ENCODE peak calls at places on chromosomes 12 and 14, in seven cellular contexts. M, R, E, Q, J, O and H are unnamed samples.

GRCh38 chr14:85531594-85532391 is 1.8 kb downstream of the FLRT2 start:
- DNase-seq in M (no peak), Q (peak; percentile 81), J (peak; percentile 83), E (no peak), R (peak; percentile 44), O (peak; percentile 80), H (no peak)

GRCh38 chr14:93274055-93274806 is 58.6 kb downstream of the BTBD7 start:
- DNase-seq in M (no peak), R (no peak), O (no peak), E (no peak), Q (no peak), J (no peak), H (no peak)

GRCh38 chr14:89406941-89407340 is 10.1 kb downstream of the FOXN3 start:
- DNase-seq in Q (no peak), J (no peak), E (no peak), R (no peak), M (no peak), O (no peak), H (no peak)

GRCh38 chr14:61927521-61927920 is 165.3 kb downstream of the SNAPC1 start:
- DNase-seq in Q (no peak), M (no peak), J (no peak), R (no peak), E (no peak), O (peak; percentile 81), H (no peak)

GRCh38 chr12:48615681-48616080 is 45.8 kb upstream of the LALBA start:
- DNase-seq in M (no peak), E (no peak), O (no peak), R (no peak), J (no peak), Q (no peak), H (no peak)

GRCh38 chr12:52398176-52398575 is 8.0 kb downstream of the KRT82 start:
- DNase-seq in J (peak; percentile 12), R (no peak), E (no peak), M (no peak), O (no peak), Q (no peak), H (no peak)

GRCh38 chr14:72892879-72893635 is 844 bp downstream of the DPF3 start:
- DNase-seq in R (peak; percentile 56), O (no peak), J (no peak), E (peak; percentile 30), Q (peak; percentile 45), M (peak; percentile 27), H (peak; percentile 31)

GRCh38 chr14:20630340-20631022 is 11.0 kb downstream of the OR6S1 start:
- DNase-seq in M (no peak), Q (no peak), J (no peak), R (peak; percentile 72), E (peak; percentile 59), O (peak; percentile 58), H (no peak)

GRCh38 chr12:51224625-51225024 is 6.8 kb upstream of the POU6F1 start:
- DNase-seq in E (no peak), Q (no peak), M (no peak), R (no peak), J (no peak), O (no peak), H (no peak)

GRCh38 chr12:50243507-50243906 is 39.8 kb downstream of the LIMA1 start:
- DNase-seq in R (no peak), E (no peak), M (no peak), J (no peak), O (no peak), Q (no peak), H (no peak)

GRCh38 chr12:17588968-17589367 is 501.0 kb downstream of the RERGL start:
- DNase-seq in O (no peak), J (no peak), R (no peak), Q (peak; percentile 74), M (no peak), E (no peak), H (no peak)

GRCh38 chr14:72796935-72797334 is 97.0 kb downstream of the DPF3 start:
- DNase-seq in Q (no peak), O (no peak), R (no peak), J (no peak), E (no peak), M (no peak), H (no peak)

GRCh38 chr12:118103231-118103600 is 595 bp downstream of the VSIG10 start:
- DNase-seq in J (peak; percentile 66), Q (peak; percentile 43), E (peak; percentile 8), M (peak; percentile 8), O (peak; percentile 7), R (peak; percentile 50), H (peak; percentile 68)

GRCh38 chr12:11650697-11651281 is 1.3 kb downstream of the ETV6 start:
- DNase-seq in E (peak; percentile 22), R (peak; percentile 49), J (no peak), O (peak; percentile 37), Q (peak; percentile 36), M (no peak), H (no peak)

GRCh38 chr14:30573203-30573814 is 14.4 kb downstream of the G2E3 start:
- DNase-seq in Q (no peak), J (no peak), E (no peak), M (no peak), O (peak; percentile 70), R (no peak), H (no peak)

GRCh38 chr14:100660498-100661339 is 66.0 kb upstream of the DLK1 start:
- DNase-seq in O (peak; percentile 86), R (no peak), M (no peak), J (no peak), E (no peak), Q (peak; percentile 61), H (no peak)

GRCh38 chr12:26704684-26705475 is 128.1 kb downstream of the ITPR2 start:
- DNase-seq in R (no peak), M (no peak), J (no peak), O (peak; percentile 47), Q (peak; percentile 21), E (no peak), H (no peak)

GRCh38 chr12:55729592-55730446 is 1.0 kb upstream of the CD63 start:
- DNase-seq in E (peak; percentile 30), O (peak; percentile 94), M (peak; percentile 43), R (peak; percentile 95), Q (peak; percentile 97), J (peak; percentile 97), H (peak; percentile 88)

GRCh38 chr12:15830538-15830937 is 41.4 kb upstream of the EPS8 start:
- DNase-seq in Q (no peak), M (no peak), J (no peak), O (peak; percentile 82), R (no peak), E (no peak), H (no peak)

DNA sequence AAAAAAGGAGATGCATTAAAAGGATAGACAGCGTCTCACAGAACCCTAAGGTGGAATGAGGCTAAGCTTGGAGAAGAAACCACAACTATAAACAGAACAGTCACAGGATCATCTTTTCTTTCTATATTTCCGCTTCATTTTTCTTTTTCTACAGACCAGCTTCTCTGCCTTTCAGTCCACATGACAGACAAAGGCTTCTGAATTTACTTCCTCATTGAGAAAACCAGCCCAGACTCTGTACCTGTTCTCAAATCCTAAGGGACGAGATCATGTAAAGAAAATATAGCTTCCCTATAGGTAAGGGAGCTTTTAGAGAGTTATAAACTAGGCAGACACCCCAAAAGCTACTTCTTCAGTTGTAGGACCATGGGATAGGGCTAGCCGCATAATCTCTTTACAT is 17.4 kb downstream of the SGPP1 start:
- DNase-seq in E (no peak), M (no peak), Q (no peak), R (no peak), J (no peak), O (peak; percentile 6), H (no peak)
- H3K27ac ChIP-seq in E (peak overlapping the region; percentile 22), M (no peak overlapping the region), Q (no peak overlapping the region), R (no peak overlapping the region), J (no peak overlapping the region), O (no peak overlapping the region), H (no peak overlapping the region)

GRCh38 chr12:7102582-7102981 is 6.4 kb downstream of the C1RL start:
- DNase-seq in E (no peak), J (no peak), O (no peak), R (no peak), M (no peak), Q (peak; percentile 9), H (no peak)

GRCh38 chr12:7101694-7102131 is 7.3 kb downstream of the C1RL start:
- DNase-seq in E (no peak), J (peak; percentile 67), Q (no peak), R (no peak), M (no peak), O (no peak), H (no peak)

GRCh38 chr12:7101047-7101693 is 7.8 kb downstream of the C1RL start:
- DNase-seq in M (no peak), J (peak; percentile 49), O (peak; percentile 29), R (no peak), Q (peak; percentile 22), E (no peak), H (no peak)

GRCh38 chr12:7106082-7106481 is 2.9 kb downstream of the C1RL start:
- DNase-seq in E (no peak), Q (no peak), O (no peak), M (no peak), R (no peak), J (no peak), H (no peak)

GRCh38 chr12:7103837-7104236 is 5.2 kb downstream of the C1RL start:
- DNase-seq in M (no peak), O (no peak), E (no peak), J (no peak), Q (no peak), R (no peak), H (no peak)
- H3K4me3 ChIP-seq in M (no peak overlapping the region), O (no peak overlapping the region), E (no peak overlapping the region), J (no peak overlapping the region), Q (no peak overlapping the region), R (no peak overlapping the region), H (no peak overlapping the region)

GRCh38 chr14:102222751-102223150 is 82.2 kb downstream of the MOK start:
- DNase-seq in R (no peak), Q (no peak), J (no peak), E (no peak), M (no peak), O (no peak), H (no peak)

GRCh38 chr14:102222009-102222575 is 82.4 kb downstream of the WDR20 start:
- DNase-seq in M (no peak), R (no peak), E (no peak), O (no peak), J (no peak), Q (no peak), H (no peak)

GRCh38 chr14:102219316-102219715 is 79.6 kb downstream of the WDR20 start:
- DNase-seq in O (no peak), E (no peak), M (no peak), Q (no peak), J (no peak), R (no peak), H (no peak)

GRCh38 chr14:102220031-102220430 is 80.3 kb downstream of the WDR20 start:
- DNase-seq in J (no peak), O (no peak), M (no peak), R (no peak), E (no peak), Q (no peak), H (peak; percentile 70)

DNA sequence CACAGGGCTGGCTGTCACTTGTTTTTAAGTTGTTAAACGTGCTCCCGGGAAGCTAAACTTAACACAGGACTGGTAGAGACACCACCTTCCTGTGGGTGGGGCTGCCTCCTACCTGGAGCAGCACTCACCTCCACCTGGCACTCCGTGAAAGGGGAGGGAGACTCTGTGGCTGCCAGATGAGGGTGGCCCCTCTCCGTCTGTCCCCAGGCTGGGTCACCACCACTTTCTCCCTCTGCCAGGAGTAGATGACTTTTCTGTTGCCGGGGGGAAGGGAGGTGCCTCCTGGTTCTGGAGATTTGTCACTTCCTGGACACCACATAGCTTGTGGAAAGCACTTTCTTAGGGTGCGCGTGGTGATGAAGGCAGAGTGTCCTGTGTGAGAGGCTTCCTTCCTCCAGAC is 81.3 kb downstream of the WDR20 start:
- DNase-seq in R (no peak), Q (no peak), J (no peak), M (no peak), E (no peak), O (peak; percentile 44), H (no peak)
- H3K36me3 ChIP-seq in R (no peaks in the 10 kb centered on the region), Q (no peaks in the 10 kb centered on the region), J (no peaks in the 10 kb centered on the region), M (peaks cover 5% of the 10 kb centered on the region), E (no peaks in the 10 kb centered on the region), O (peaks cover 9% of the 10 kb centered on the region), H (peaks cover 25% of the 10 kb centered on the region)

GRCh38 chr12:12872934-12873275 is 18.5 kb upstream of the GPRC5A start:
- DNase-seq in Q (no peak), E (no peak), R (no peak), J (no peak), M (no peak), O (peak; percentile 83), H (no peak)
- H3K27ac ChIP-seq in Q (no peak overlapping the region), E (no peak overlapping the region), R (peak overlapping the region; percentile 16), J (no peak overlapping the region), M (no peak overlapping the region), O (peak overlapping the region; percentile 91), H (no peak overlapping the region)